ENCODE peak calls at places on chromosomes 6 and 20, in five cellular contexts. R is IMR-90, O is A549, A is H1, U is K562. X is an unnamed sample.

GRCh38 chr6:94511502-94512088 is 1065.7 kb upstream of the MANEA start:
- DNase-seq in R (no peak), O (no peak), A (no peak), U (no peak), X (no peak)

GRCh38 chr6:21694168-21694567 is 100.6 kb downstream of the SOX4 start:
- DNase-seq in R (no peak), O (no peak), A (no peak), U (no peak), X (no peak)

GRCh38 chr20:39338977-39339376 is 376.8 kb downstream of the DHX35 start:
- DNase-seq in R (no peak), O (no peak), A (no peak), U (no peak), X (no peak)

GRCh38 chr20:20568604-20569205 is 143.7 kb downstream of the RALGAPA2 start:
- DNase-seq in R (peak; percentile 58), O (peak; percentile 18), A (no peak), U (peak; percentile 10), X (peak; percentile 58)

GRCh38 chr6:125155344-125155743 is 1.8 kb downstream of the TPD52L1 start:
- DNase-seq in R (no peak), O (no peak), A (no peak), U (no peak), X (no peak)

GRCh38 chr20:7770578-7770977 is 169.7 kb downstream of the HAO1 start:
- DNase-seq in R (no peak), O (no peak), A (no peak), U (no peak), X (no peak)

GRCh38 chr6:110484321-110484720 is 7.9 kb upstream of the SLC22A16 start:
- DNase-seq in R (no peak), O (no peak), A (no peak), U (no peak), X (no peak)

GRCh38 chr6:8043221-8043620 is 21.0 kb downstream of the BLOC1S5 start:
- DNase-seq in R (peak; percentile 31), O (no peak), A (no peak), U (no peak), X (no peak)

GRCh38 chr20:3808141-3808479 is 12.0 kb downstream of the CDC25B start:
- DNase-seq in R (peak; percentile 92), O (peak; percentile 97), A (no peak), U (no peak), X (peak; percentile 61)

GRCh38 chr6:19433101-19433500 is 404.1 kb upstream of the ID4 start:
- DNase-seq in R (no peak), O (no peak), A (no peak), U (no peak), X (no peak)

GRCh38 chr20:3765171-3765887 is 2.2 kb downstream of the ADISSP start:
- DNase-seq in R (no peak), O (no peak), A (no peak), U (no peak), X (no peak)

GRCh38 chr20:3174442-3175263 is 1.3 kb upstream of the LZTS3 start:
- DNase-seq in R (peak; percentile 11), O (no peak), A (peak; percentile 31), U (no peak), X (no peak)

GRCh38 chr20:34300809-34301586 is 2.2 kb downstream of the AHCY start:
- DNase-seq in R (no peak), O (no peak), A (no peak), U (no peak), X (peak; percentile 90)

GRCh38 chr20:51651921-51652549 is 109.5 kb upstream of the NFATC2 start:
- DNase-seq in R (no peak), O (no peak), A (no peak), U (no peak), X (no peak)

GRCh38 chr20:15842872-15843271 is 730.4 kb downstream of the KIF16B start:
- DNase-seq in R (no peak), O (no peak), A (no peak), U (no peak), X (no peak)

GRCh38 chr20:57315083-57315963 is 14.3 kb upstream of the SPO11 start:
- DNase-seq in R (no peak), O (no peak), A (no peak), U (no peak), X (no peak)

GRCh38 chr6:131269565-131270391 is 134.5 kb downstream of the AKAP7 start:
- DNase-seq in R (no peak), O (no peak), A (no peak), U (no peak), X (no peak)

GRCh38 chr20:44504402-44505309 is 17.2 kb downstream of the SERINC3 start:
- DNase-seq in R (no peak), O (no peak), A (no peak), U (no peak), X (peak; percentile 79)

GRCh38 chr20:61433816-61434215 is 181.8 kb downstream of the CDH4 start:
- DNase-seq in R (no peak), O (no peak), A (no peak), U (no peak), X (no peak)

GRCh38 chr6:119757467-119757866 is 407.9 kb upstream of the MAN1A1 start:
- DNase-seq in R (no peak), O (no peak), A (no peak), U (no peak), X (no peak)

GRCh38 chr6:140071115-140071514 is 696.7 kb upstream of the CITED2 start:
- DNase-seq in R (peak; percentile 86), O (no peak), A (no peak), U (no peak), X (no peak)

GRCh38 chr6:19444481-19444880 is 392.7 kb upstream of the ID4 start:
- DNase-seq in R (peak; percentile 7), O (no peak), A (no peak), U (no peak), X (no peak)

GRCh38 chr6:54800201-54800600 is 46.4 kb upstream of the FAM83B start:
- DNase-seq in R (no peak), O (no peak), A (no peak), U (no peak), X (no peak)

GRCh38 chr6:54805077-54805476 is 41.5 kb upstream of the FAM83B start:
- DNase-seq in R (peak; percentile 51), O (no peak), A (no peak), U (no peak), X (no peak)

GRCh38 chr6:54801244-54801643 is 45.3 kb upstream of the FAM83B start:
- DNase-seq in R (no peak), O (no peak), A (no peak), U (no peak), X (no peak)

GRCh38 chr6:54802775-54803631 is 43.6 kb upstream of the FAM83B start:
- DNase-seq in R (peak; percentile 83), O (no peak), A (no peak), U (no peak), X (no peak)

DNA sequence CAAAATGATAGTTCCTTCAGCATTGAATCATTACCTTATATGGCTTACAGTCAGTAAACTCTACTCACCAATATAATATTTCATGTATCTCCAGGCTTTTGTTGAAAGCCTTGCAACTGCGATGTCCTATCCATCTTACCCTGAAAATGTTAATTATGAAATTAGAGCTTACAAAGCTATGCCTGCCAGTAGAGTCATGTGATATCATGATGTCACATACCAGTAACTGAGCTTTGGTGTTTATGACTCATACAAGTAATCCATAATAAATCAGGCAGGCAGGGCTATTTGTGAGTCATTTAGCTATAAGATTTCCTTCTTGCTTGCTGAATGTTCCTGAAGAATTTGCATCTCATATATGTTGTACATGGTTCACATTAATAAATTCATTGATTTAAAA is 44.9 kb upstream of the FAM83B start:
- DNase-seq in R (peak; percentile 93), O (no peak), A (no peak), U (no peak), X (no peak)
- TF ChIP-seq MAFK in R (no peak), O (no peak), A (no peak), U (no peak), X (no peak)

DNA sequence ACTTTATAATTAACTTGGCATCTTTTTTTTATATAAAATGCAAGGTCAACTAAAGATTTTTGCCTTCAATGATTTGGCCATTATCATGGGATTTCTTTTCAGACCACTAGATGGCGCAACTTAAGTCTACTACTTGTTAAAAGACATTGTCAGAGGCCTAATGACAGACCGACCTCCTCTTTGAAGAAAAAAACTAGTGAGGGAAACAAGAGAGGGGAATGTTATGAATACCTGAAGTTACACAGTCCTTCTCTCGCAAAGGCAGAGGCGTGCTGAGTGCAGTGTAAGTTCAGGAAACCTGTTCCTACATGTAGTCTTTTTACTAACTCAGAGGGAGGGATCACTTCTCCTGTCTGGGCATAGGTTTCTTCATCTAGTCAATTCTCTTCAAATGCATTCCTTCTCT is 9.3 kb downstream of the TRAPPC3L start:
- DNase-seq in R (peak; percentile 71), O (peak; percentile 11), A (no peak), U (peak; percentile 57), X (peak; percentile 73)
- TF ChIP-seq MAFK in R (peak; percentile 16), O (no peak), A (no peak), U (no peak), X (peak; percentile 38)

DNA sequence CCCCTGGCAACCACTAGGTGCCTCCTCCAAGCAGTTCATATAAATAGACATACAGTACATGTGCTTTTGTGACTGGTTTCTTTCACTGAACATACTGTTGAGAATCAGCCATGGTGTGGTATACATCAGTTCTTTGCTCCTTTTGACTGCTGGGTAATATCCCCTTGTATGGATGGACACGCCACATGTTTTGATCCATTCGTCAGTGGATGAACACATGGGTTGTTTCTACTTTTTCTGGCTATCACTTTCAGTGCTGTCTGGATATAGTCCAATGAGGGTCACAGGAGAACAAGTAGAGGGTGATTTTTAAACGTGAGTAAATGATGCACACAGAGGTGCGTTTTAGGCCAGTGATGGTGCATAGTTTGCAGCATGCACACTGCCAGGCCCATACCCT is 183.9 kb downstream of the FOXA2 start:
- DNase-seq in R (no peak), O (no peak), A (no peak), U (no peak), X (no peak)
- TF ChIP-seq MAFK in R (no peak), O (no peak), A (no peak), U (no peak), X (no peak)

DNA sequence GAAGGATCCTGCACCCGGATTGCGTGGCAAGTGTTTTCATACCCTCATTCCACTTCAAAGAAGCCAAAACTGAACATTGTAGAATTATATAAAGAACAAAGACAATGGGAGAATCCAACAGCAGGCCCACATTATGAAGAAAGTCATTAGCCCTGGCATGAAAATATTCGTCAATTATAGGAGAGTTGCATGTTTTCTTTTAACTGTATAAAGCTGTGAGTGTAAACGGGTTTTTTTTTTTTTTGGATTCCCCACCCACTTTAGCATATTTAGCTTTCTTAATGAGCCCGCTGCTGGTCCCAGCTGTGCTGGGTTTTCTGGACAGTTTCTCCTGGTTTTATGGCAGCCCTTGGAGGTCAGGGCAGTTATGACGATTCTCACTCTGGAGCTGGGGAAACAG is 23.9 kb upstream of the SULF2 start:
- DNase-seq in R (no peak), O (no peak), A (no peak), U (no peak), X (no peak)
- TF ChIP-seq MAFK in R (no peak), O (no peak), A (no peak), U (no peak), X (no peak)

DNA sequence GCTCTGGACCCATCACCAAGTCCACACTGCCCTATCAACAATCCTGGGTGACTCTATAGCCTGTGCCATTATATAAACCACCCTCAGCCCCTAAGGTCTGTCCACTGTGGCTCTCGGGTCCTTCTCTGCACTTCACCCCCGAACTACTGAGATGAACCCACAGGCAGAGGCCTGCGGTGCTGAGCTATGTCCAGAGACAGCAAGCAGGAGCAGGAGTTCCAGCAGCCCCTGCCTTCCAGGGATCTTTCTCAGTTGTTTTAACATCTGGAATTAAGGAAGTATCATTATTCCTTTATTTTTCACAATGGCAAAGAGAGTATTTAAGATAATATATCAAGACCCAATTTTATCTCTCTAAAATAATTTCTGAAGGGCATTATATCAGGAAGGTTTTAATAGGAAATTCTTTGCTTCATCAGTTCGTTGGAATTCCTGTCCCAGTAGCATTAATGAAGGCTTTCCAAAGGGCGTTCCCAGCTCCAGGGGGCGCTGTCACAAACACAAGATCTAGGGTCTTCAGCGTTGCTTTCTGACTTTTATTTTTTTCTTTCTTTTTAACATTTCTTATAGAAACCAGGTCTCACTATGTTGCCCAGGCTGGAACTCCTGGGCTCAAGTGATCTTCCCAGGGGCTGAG is 27.3 kb downstream of the RRBP1 start:
- DNase-seq in R (peak; percentile 52), O (no peak), A (no peak), U (peak; percentile 15), X (peak; percentile 53)
- TF ChIP-seq MAFK in R (no peak), O (no peak), A (no peak), U (no peak), X (no peak)

X was measured in HepG2.